ENCODE peak calls at places on chromosome 5, in eight cellular contexts. Y is stomach, W is IMR-90, E is Peyer's patch, N is mesenchymal stem cell, F is SK-N-SH, K is upper lobe of right lung, D is cardiac muscle cell. S is an unnamed sample.

GRCh38 chr5:133926960-133927615 is 41.3 kb downstream of the C5orf15 start:
- DNase-seq in Y (peak), W (no peak), E (no peak), N (no peak), F (peak), K (no peak), D (no peak), S (no peak)

GRCh38 chr5:174093132-174093531 is 47.6 kb downstream of the NSG2 start:
- DNase-seq in Y (no peak), W (no peak), E (no peak), N (no peak), F (no peak), K (no peak), D (no peak), S (no peak)

GRCh38 chr5:135625961-135626360 is 47.2 kb upstream of the CXCL14 start:
- DNase-seq in Y (no peak), W (no peak), E (no peak), N (no peak), F (no peak), K (no peak), D (no peak), S (no peak)

GRCh38 chr5:69414885-69415583 is at the start of gene MARVELD2:
- DNase-seq in Y (peak), W (peak), E (peak), N (peak), F (peak), K (peak), D (peak), S (peak)

GRCh38 chr5:121981254-121981653 is 19.5 kb downstream of the SRFBP1 start:
- DNase-seq in Y (no peak), W (no peak), E (no peak), N (no peak), F (no peak), K (no peak), D (no peak), S (no peak)

GRCh38 chr5:41869150-41869738 is 981 bp downstream of the OXCT1 start:
- DNase-seq in Y (peak), W (peak), E (no peak), N (no peak), F (peak), K (no peak), D (no peak), S (no peak)

GRCh38 chr5:133245191-133246052 is 193.6 kb downstream of the HSPA4 start:
- DNase-seq in Y (no peak), W (peak), E (no peak), N (peak), F (no peak), K (no peak), D (no peak), S (no peak)

GRCh38 chr5:73354406-73354805 is 94.2 kb downstream of the FOXD1 start:
- DNase-seq in Y (no peak), W (peak), E (no peak), N (no peak), F (no peak), K (no peak), D (no peak), S (no peak)

GRCh38 chr5:80686757-80687156 is 32.0 kb upstream of the DHFR start:
- DNase-seq in Y (no peak), W (peak), E (no peak), N (peak), F (no peak), K (no peak), D (no peak), S (no peak)

GRCh38 chr5:176848651-176849050 is 38.3 kb downstream of the UNC5A start:
- DNase-seq in Y (no peak), W (no peak), E (no peak), N (no peak), F (no peak), K (no peak), D (no peak), S (no peak)

GRCh38 chr5:1334831-1335539 is 9.9 kb downstream of the CLPTM1L start:
- DNase-seq in Y (no peak), W (no peak), E (peak), N (no peak), F (no peak), K (peak), D (no peak), S (no peak)

GRCh38 chr5:151225475-151225874 is 1.6 kb upstream of the CCDC69 start:
- DNase-seq in Y (no peak), W (no peak), E (no peak), N (no peak), F (no peak), K (no peak), D (no peak), S (no peak)

GRCh38 chr5:61479850-61480614 is 148.0 kb downstream of the ZSWIM6 start:
- DNase-seq in Y (no peak), W (no peak), E (no peak), N (no peak), F (no peak), K (no peak), D (no peak), S (no peak)

GRCh38 chr5:179874536-179875292 is 16.1 kb upstream of the MRNIP start:
- DNase-seq in Y (no peak), W (no peak), E (peak), N (no peak), F (no peak), K (no peak), D (no peak), S (no peak)

DNA sequence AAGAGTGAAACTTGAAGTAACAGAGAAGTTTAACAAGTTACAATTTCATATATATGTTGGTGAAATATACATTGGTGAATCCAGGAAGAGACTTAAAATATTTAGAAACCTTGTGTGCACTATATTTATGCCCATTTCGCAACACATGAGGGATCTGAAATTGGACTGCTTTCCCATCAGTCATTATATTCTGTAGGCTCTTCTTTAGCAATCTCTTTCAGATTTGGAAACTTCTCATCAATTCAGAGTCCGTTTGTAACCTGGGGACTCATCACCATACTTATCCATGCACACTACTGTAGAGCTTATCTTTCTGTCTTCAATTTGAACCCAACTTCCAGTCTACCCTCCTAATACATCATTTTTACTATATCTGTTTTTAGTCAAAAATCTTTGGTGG is 2.2 kb downstream of the ITGA1 start:
- DNase-seq in Y (no peak), W (no peak), E (no peak), N (no peak), F (no peak), K (no peak), D (no peak), S (no peak)
- H3K4me3 ChIP-seq in Y (peak), W (peak), E (no peak), N (no peak), F (peak), K (peak), D (no peak), S (peak)

DNA sequence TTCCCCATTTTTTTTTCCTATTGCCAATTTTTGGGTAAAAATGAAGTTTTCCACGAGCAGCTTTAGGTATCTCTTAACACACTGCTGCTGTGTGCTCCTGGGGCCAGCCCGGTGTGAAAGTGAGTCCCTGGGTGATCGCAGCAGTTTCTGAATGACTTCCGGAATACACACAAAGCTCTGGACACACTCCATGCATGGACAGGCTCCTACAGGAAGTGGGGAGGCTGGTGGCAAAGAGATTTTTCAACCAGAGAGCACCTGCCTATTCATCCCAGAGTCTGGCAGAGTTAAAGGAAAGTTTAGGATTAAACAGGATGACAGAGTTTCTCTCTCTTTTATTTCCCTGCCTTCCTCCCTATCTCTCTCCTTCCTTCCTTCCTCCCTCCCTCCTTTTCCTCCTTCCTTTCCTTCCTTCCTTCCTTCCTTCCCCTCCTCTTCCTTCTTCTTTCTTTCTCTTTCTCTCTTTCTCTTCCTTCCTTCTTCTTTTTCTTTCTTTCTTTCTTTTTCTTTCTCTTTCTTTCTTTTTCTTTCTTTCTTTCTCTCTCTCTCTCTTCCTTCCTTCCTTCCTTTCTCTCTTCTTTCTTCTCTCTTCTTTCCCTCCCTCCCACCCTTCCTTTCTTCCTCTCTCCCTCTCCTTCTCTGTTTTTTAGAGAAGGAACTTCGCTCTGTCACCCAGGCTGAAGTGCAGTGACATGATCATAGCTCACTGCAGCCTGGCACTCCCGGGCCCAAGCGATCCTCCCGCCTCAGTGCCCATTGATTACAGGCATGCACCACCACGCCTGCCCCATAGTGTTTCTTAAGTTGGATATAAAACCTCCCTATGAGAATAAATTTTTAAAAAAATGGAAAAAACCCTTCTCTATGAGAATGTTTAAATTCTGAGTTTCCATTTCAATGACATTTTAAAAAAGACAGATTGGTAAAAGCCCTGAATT is 38.7 kb upstream of the UBTD2 start:
- DNase-seq in Y (no peak), W (no peak), E (no peak), N (no peak), F (no peak), K (no peak), D (no peak), S (no peak)
- H3K27ac ChIP-seq in Y (no peak), W (no peak), E (no peak), N (no peak), F (no peak), K (no peak), D (no peak), S (no peak)

DNA sequence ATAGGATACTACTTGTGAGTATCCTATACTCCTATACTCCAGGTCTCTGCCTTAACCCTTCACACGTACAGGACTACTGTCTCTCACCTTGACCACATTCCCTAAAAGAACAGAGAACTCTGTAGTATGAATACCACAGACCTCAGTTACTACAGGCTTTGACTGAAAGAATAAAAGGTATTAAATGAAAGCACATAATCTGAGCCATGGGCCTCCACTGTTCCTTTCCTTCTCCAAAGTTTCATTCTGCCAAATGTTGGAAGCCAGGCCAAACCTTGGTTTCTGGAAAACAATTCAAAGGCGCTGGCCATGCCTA is 191.5 kb downstream of the TSSK1B start:
- DNase-seq in Y (no peak), W (no peak), E (no peak), N (no peak), F (no peak), K (no peak), D (no peak), S (no peak)
- H3K4me3 ChIP-seq in Y (no peak), W (no peak), E (no peak), N (no peak), F (no peak), K (no peak), D (no peak), S (no peak)

DNA sequence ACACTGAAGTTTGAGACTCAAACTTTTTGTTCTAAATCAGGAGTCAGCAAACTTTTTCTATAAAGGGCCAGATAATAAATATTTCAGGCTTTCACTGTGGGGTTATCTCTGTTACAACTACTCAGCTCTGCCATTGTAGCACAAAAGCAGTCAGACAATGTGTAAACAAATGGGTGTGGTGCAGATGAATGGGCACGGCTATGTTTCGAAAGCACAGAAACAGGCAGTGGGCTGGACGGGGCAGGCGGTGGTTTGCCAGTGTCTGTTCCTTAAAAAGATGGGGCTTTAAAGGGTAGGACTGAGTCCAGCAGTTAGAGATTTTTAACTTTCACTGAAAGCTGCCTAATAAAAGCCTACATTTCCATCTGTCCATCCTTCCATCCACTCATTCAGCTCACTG is 48.9 kb downstream of the PFDN1 start:
- DNase-seq in Y (peak), W (no peak), E (no peak), N (peak), F (no peak), K (peak), D (no peak), S (no peak)
- H3K27ac ChIP-seq in Y (peak), W (no peak), E (peak), N (no peak), F (no peak), K (no peak), D (no peak), S (no peak)

DNA sequence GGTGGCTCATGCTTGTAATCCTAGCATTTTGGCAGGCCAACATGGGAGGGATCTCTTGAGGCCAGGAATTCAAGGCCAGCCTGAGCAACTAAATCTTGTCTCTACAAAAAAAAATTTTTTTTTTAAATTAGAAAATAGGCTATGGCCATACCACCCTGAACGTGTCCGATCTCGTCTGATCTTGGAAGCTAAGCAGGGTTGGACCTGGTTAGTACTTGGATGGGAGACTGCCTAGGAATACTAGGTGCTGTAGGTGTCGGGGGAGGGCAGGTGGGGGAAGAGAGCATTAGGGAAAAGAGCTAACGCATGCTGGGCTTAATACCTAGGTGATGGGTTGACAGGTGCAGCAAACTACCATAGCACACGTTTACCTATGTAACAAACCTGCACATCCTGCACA is 39.5 kb downstream of the DDX4 start:
- DNase-seq in Y (no peak), W (no peak), E (no peak), N (no peak), F (no peak), K (no peak), D (no peak), S (no peak)
- H3K4me3 ChIP-seq in Y (no peak), W (no peak), E (no peak), N (no peak), F (no peak), K (no peak), D (no peak), S (no peak)

DNA sequence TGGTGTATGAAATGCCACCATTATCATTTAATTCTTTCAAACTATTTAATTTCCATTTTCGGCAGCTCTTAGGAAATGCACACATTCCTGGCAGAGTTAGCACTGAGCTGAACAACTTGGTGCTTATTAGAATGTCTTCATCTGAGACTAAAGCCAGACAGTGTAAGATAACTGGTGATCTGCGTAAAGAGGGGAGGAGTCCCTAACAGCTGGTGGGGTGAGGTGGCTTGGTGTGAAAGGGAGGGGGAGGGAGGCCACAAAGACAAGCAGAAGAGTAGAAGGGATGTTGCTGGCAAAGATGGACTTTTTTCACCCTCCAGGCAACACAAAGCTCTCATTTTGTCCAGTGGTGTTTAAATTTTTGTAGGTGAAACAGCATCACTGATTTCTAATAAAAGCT is 535.0 kb downstream of the PDE4D start:
- DNase-seq in Y (no peak), W (peak), E (no peak), N (peak), F (peak), K (no peak), D (peak), S (no peak)
- H3K27ac ChIP-seq in Y (peak), W (no peak), E (peak), N (no peak), F (peak), K (no peak), D (peak), S (no peak)

GRCh38 chr5:141051526-141051876 is 327 bp downstream of the PCDHB1 start:
- DNase-seq in Y (no peak), W (no peak), E (no peak), N (no peak), F (peak), K (no peak), D (no peak), S (no peak)

GRCh38 chr5:141050622-141051525 is at the start of gene PCDHB1:
- DNase-seq in Y (no peak), W (no peak), E (no peak), N (peak), F (peak), K (no peak), D (peak), S (no peak)
- H3K4me3 ChIP-seq in Y (peak), W (peak), E (peak), N (peak), F (peak), K (peak), D (peak), S (peak)

GRCh38 chr5:60339691-60340191 is 360.2 kb downstream of the DEPDC1B start:
- DNase-seq in Y (no peak), W (no peak), E (no peak), N (no peak), F (no peak), K (no peak), D (no peak), S (no peak)
- H3K27ac ChIP-seq in Y (no peak), W (no peak), E (no peak), N (no peak), F (no peak), K (no peak), D (no peak), S (no peak)

DNA sequence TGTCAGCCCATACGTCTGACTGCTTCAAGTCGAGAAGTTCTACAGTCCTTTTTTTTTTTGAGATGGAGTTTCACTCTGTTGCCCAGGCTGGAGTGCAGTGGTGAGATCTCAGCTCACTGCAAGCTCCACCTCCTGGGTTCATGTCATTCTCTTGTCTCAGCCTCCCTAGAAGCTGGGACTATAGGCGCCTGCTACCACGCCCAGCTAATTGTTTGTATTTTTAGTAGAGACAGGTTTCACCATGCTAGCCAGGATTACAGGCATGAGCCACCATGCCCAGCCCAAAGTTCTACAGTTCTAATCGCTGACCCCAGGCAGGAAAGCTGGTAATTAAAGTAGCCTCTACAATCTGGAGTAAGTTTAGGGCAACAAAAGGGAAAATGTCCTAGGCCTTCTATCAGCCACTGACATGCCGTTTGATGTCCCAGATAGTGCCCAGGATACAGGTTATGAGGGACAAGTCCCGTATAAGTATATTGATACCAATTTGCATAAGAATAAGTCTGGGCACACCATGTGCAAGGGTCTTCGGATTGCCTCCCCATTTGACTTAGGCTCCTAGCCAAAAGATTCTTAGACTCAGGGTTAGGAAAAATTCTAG is 1110.8 kb downstream of the TAF11L14 start:
- DNase-seq in Y (no peak), W (no peak), E (no peak), N (no peak), F (no peak), K (no peak), D (no peak), S (no peak)
- H3K4me3 ChIP-seq in Y (peak), W (no peak), E (peak), N (no peak), F (peak), K (peak), D (no peak), S (peak)